ENCODE peak calls at places on chromosomes 5 and 9, in six cellular contexts. One of them, this sample, is unnamed.

GRCh38 chr9:95736370-95736769 is 139.1 kb upstream of the ERCC6L2 start:
- DNase-seq in brain microvascular endothelial cell: no peak
- DNase-seq in adipocyte: no peak
- DNase-seq in uterus: no peak
- DNase-seq in IMR-90: no peak
- DNase-seq in A549: peak; percentile 13
- DNase-seq in this sample: no peak

GRCh38 chr9:98605116-98605515 is 103.6 kb downstream of the GABBR2 start:
- DNase-seq in brain microvascular endothelial cell: no peak
- DNase-seq in adipocyte: no peak
- DNase-seq in uterus: no peak
- DNase-seq in IMR-90: no peak
- DNase-seq in A549: no peak
- DNase-seq in this sample: no peak

GRCh38 chr9:4435197-4435596 is 55.1 kb upstream of the SLC1A1 start:
- DNase-seq in brain microvascular endothelial cell: peak; percentile 55
- DNase-seq in adipocyte: peak; percentile 47
- DNase-seq in uterus: no peak
- DNase-seq in IMR-90: peak; percentile 23
- DNase-seq in A549: peak; percentile 20
- DNase-seq in this sample: no peak

GRCh38 chr5:21685016-21685415 is 1168.1 kb downstream of the CDH12 start:
- DNase-seq in brain microvascular endothelial cell: no peak
- DNase-seq in adipocyte: no peak
- DNase-seq in uterus: no peak
- DNase-seq in IMR-90: no peak
- DNase-seq in A549: no peak
- DNase-seq in this sample: no peak

GRCh38 chr9:8616419-8616818 is 816.8 kb upstream of the DMAC1 start:
- DNase-seq in brain microvascular endothelial cell: no peak
- DNase-seq in adipocyte: no peak
- DNase-seq in uterus: no peak
- DNase-seq in IMR-90: no peak
- DNase-seq in A549: no peak
- DNase-seq in this sample: no peak

GRCh38 chr9:18896531-18897179 is 136.4 kb downstream of the SAXO1 start:
- DNase-seq in brain microvascular endothelial cell: peak; percentile 19
- DNase-seq in adipocyte: no peak
- DNase-seq in uterus: no peak
- DNase-seq in IMR-90: no peak
- DNase-seq in A549: no peak
- DNase-seq in this sample: no peak

GRCh38 chr5:2006193-2006970 is 123.7 kb upstream of the IRX4 start:
- DNase-seq in brain microvascular endothelial cell: no peak
- DNase-seq in adipocyte: no peak
- DNase-seq in uterus: no peak
- DNase-seq in IMR-90: no peak
- DNase-seq in A549: no peak
- DNase-seq in this sample: no peak

GRCh38 chr5:154757647-154758406 is 2.6 kb downstream of the LARP1 start:
- DNase-seq in brain microvascular endothelial cell: no peak
- DNase-seq in adipocyte: peak; percentile 60
- DNase-seq in uterus: no peak
- DNase-seq in IMR-90: peak; percentile 22
- DNase-seq in A549: peak; percentile 12
- DNase-seq in this sample: no peak

GRCh38 chr5:1386274-1386717 is 41.4 kb upstream of the CLPTM1L start:
- DNase-seq in brain microvascular endothelial cell: peak; percentile 18
- DNase-seq in adipocyte: peak; percentile 44
- DNase-seq in uterus: peak; percentile 18
- DNase-seq in IMR-90: no peak
- DNase-seq in A549: peak; percentile 26
- DNase-seq in this sample: no peak

GRCh38 chr5:88734191-88734640 is 148.8 kb downstream of the MEF2C start:
- DNase-seq in brain microvascular endothelial cell: no peak
- DNase-seq in adipocyte: no peak
- DNase-seq in uterus: no peak
- DNase-seq in IMR-90: no peak
- DNase-seq in A549: no peak
- DNase-seq in this sample: no peak
- H3K4me3 ChIP-seq in brain microvascular endothelial cell: no peak overlapping the region
- H3K4me3 ChIP-seq in adipocyte: no peak overlapping the region
- H3K4me3 ChIP-seq in uterus: no peak overlapping the region
- H3K4me3 ChIP-seq in IMR-90: no peak overlapping the region
- H3K4me3 ChIP-seq in A549: no peak overlapping the region
- H3K4me3 ChIP-seq in this sample: no peak overlapping the region

GRCh38 chr5:123089971-123090640 is 1.1 kb downstream of the PRDM6 start:
- DNase-seq in brain microvascular endothelial cell: no peak
- DNase-seq in adipocyte: peak; percentile 74
- DNase-seq in uterus: no peak
- DNase-seq in IMR-90: peak; percentile 27
- DNase-seq in A549: peak; percentile 16
- DNase-seq in this sample: no peak

GRCh38 chr5:123088031-123088805 is 823 bp upstream of the PRDM6 start:
- DNase-seq in brain microvascular endothelial cell: no peak
- DNase-seq in adipocyte: no peak
- DNase-seq in uterus: no peak
- DNase-seq in IMR-90: no peak
- DNase-seq in A549: no peak
- DNase-seq in this sample: no peak

GRCh38 chr5:123091258-123091987 is 2.4 kb downstream of the PRDM6 start:
- DNase-seq in brain microvascular endothelial cell: no peak
- DNase-seq in adipocyte: no peak
- DNase-seq in uterus: no peak
- DNase-seq in IMR-90: peak; percentile 15
- DNase-seq in A549: no peak
- DNase-seq in this sample: no peak

GRCh38 chr5:123090641-123091257 is 1.7 kb downstream of the PRDM6 start:
- DNase-seq in brain microvascular endothelial cell: no peak
- DNase-seq in adipocyte: no peak
- DNase-seq in uterus: no peak
- DNase-seq in IMR-90: no peak
- DNase-seq in A549: no peak
- DNase-seq in this sample: no peak

GRCh38 chr5:123089572-123089970 is 530 bp downstream of the PRDM6 start:
- DNase-seq in brain microvascular endothelial cell: peak; percentile 20
- DNase-seq in adipocyte: peak; percentile 71
- DNase-seq in uterus: no peak
- DNase-seq in IMR-90: peak; percentile 52
- DNase-seq in A549: peak; percentile 45
- DNase-seq in this sample: no peak
- H3K4me3 ChIP-seq in brain microvascular endothelial cell: peak overlapping the region; percentile 43
- H3K4me3 ChIP-seq in adipocyte: peak overlapping the region; percentile 82
- H3K4me3 ChIP-seq in uterus: peak overlapping the region; percentile 35
- H3K4me3 ChIP-seq in IMR-90: peak overlapping the region; percentile 58
- H3K4me3 ChIP-seq in A549: peak overlapping the region; percentile 64
- H3K4me3 ChIP-seq in this sample: peak overlapping the region; percentile 37

DNA sequence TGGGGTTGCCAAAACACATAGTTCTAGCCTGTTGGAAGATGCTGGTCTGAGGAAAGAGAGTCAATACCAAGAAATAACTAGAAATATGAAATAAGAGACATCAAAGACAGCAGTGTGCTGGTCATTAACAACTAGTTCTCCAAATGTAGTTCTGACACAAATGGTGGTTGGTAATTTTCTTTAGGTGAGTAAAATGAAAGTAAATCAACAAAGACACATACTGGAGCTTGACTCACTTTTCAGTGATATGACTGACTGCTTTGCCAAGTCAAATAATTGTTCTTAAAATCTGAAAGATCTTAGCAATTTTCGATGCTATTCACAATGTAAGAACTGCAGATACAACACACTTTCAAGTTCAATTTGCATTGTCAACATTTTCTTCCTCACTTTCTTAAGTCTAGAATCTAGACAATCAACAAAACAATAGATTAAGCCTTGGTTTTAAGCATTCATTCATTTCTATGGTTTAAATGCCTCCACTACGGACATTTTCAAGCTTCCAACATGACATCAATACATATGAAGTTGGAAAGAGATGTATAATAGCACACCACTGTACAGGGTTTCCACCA is 166.8 kb upstream of the MAP3K1 start:
- DNase-seq in brain microvascular endothelial cell: no peak
- DNase-seq in adipocyte: no peak
- DNase-seq in uterus: no peak
- DNase-seq in IMR-90: no peak
- DNase-seq in A549: no peak
- DNase-seq in this sample: no peak
- H3K4me3 ChIP-seq in brain microvascular endothelial cell: no peak overlapping the region
- H3K4me3 ChIP-seq in adipocyte: no peak overlapping the region
- H3K4me3 ChIP-seq in uterus: no peak overlapping the region
- H3K4me3 ChIP-seq in IMR-90: no peak overlapping the region
- H3K4me3 ChIP-seq in A549: no peak overlapping the region
- H3K4me3 ChIP-seq in this sample: no peak overlapping the region

GRCh38 chr5:102138243-102138653 is 157.8 kb downstream of the SLCO4C1 start:
- DNase-seq in brain microvascular endothelial cell: no peak
- DNase-seq in adipocyte: no peak
- DNase-seq in uterus: no peak
- DNase-seq in IMR-90: no peak
- DNase-seq in A549: peak; percentile 13
- DNase-seq in this sample: no peak
- H3K4me3 ChIP-seq in brain microvascular endothelial cell: no peak overlapping the region
- H3K4me3 ChIP-seq in adipocyte: no peak overlapping the region
- H3K4me3 ChIP-seq in uterus: no peak overlapping the region
- H3K4me3 ChIP-seq in IMR-90: no peak overlapping the region
- H3K4me3 ChIP-seq in A549: no peak overlapping the region
- H3K4me3 ChIP-seq in this sample: no peak overlapping the region

GRCh38 chr5:36605241-36605640 is 1.2 kb upstream of the SLC1A3 start:
- DNase-seq in brain microvascular endothelial cell: no peak
- DNase-seq in adipocyte: no peak
- DNase-seq in uterus: no peak
- DNase-seq in IMR-90: no peak
- DNase-seq in A549: no peak
- DNase-seq in this sample: no peak
- H3K4me3 ChIP-seq in brain microvascular endothelial cell: no peak overlapping the region
- H3K4me3 ChIP-seq in adipocyte: no peak overlapping the region
- H3K4me3 ChIP-seq in uterus: no peak overlapping the region
- H3K4me3 ChIP-seq in IMR-90: no peak overlapping the region
- H3K4me3 ChIP-seq in A549: no peak overlapping the region
- H3K4me3 ChIP-seq in this sample: no peak overlapping the region

This sample was measured in retinal pigment epithelial cell.